ENCODE peak calls at places on chromosomes 4 and X, in four cellular contexts. W is iPS-NIHi11; S is Karpas-422; I is CD8-positive, alpha-beta memory T cell. X is an unnamed sample.

GRCh38 chr4:146192060-146192459 is 16.5 kb downstream of the LSM6 start:
- DNase-seq in S (no peak), W (no peak), I (no peak), X (no peak)

GRCh38 chrX:19849433-19850190 is 37.8 kb downstream of the SH3KBP1 start:
- DNase-seq in W (no peak), S (peak), I (no peak), X (no peak)

GRCh38 chr4:6188687-6189305 is 11.6 kb downstream of the JAKMIP1 start:
- DNase-seq in W (no peak), I (no peak), S (no peak), X (no peak)

GRCh38 chr4:106273831-106274230 is 42.2 kb downstream of the TBCK start:
- DNase-seq in S (no peak), W (no peak), I (no peak), X (no peak)

GRCh38 chr4:1723131-1723801 is 1.9 kb downstream of the TACC3 start:
- DNase-seq in S (no peak), I (peak), W (no peak), X (peak)

GRCh38 chrX:24260827-24261550 is 52.9 kb downstream of the SUPT20HL2 start:
- DNase-seq in I (no peak), W (no peak), S (peak), X (no peak)

GRCh38 chr4:23920296-23920695 is 30.4 kb upstream of the PPARGC1A start:
- DNase-seq in W (no peak), I (no peak), S (no peak), X (no peak)

GRCh38 chr4:6205584-6205965 is 5.2 kb upstream of the JAKMIP1 start:
- DNase-seq in S (no peak), W (no peak), I (no peak), X (no peak)

GRCh38 chrX:130555341-130555740 is 153.6 kb downstream of the RBMX2 start:
- DNase-seq in S (no peak), W (no peak), I (no peak), X (no peak)

GRCh38 chr4:48801016-48801715 is 21.1 kb upstream of the FRYL start:
- DNase-seq in W (no peak), S (no peak), I (no peak), X (no peak)

X was measured in effector CD4-positive, alpha-beta T cell.